ENCODE peak calls at places on chromosomes 1 and 21, in five cellular contexts. E, I, W, M and K are unnamed samples.
A peak's percentile ranks its signal among the peaks of the same experiment; 100 is the strongest.

GRCh38 chr1:163295949-163296348 is 25.8 kb upstream of the NUF2 start:
- DNase-seq in W (no peak), M (no peak), I (no peak), E (no peak), K (no peak)

GRCh38 chr1:214808845-214809460 is 206.0 kb downstream of the CENPF start:
- DNase-seq in I (peak; percentile 22), M (no peak), W (no peak), E (no peak), K (no peak)

GRCh38 chr1:9009438-9010366 is 16.5 kb downstream of the SLC2A7 start:
- DNase-seq in M (peak; percentile 71), E (peak; percentile 60), W (peak; percentile 58), I (no peak), K (no peak)

GRCh38 chr1:70334436-70334835 is 20.1 kb downstream of the ANKRD13C start:
- DNase-seq in W (no peak), I (no peak), M (no peak), E (no peak), K (no peak)

GRCh38 chr21:44516342-44516741 is 23.7 kb downstream of the KRTAP10-1 start:
- DNase-seq in M (no peak), W (no peak), I (no peak), E (no peak), K (no peak)

GRCh38 chr1:89547563-89548485 is 23.2 kb downstream of the LRRC8B start:
- DNase-seq in E (peak; percentile 30), W (no peak), M (no peak), I (peak; percentile 16), K (no peak)

GRCh38 chr1:70288171-70288570 is 66.4 kb downstream of the ANKRD13C start:
- DNase-seq in I (no peak), M (no peak), W (no peak), E (no peak), K (no peak)

GRCh38 chr1:169288011-169288414 is 79.6 kb downstream of the NME7 start:
- DNase-seq in M (no peak), E (no peak), I (peak; percentile 2), W (no peak), K (no peak)

GRCh38 chr1:79043506-79043905 is 37.0 kb upstream of the ADGRL4 start:
- DNase-seq in E (no peak), W (no peak), M (no peak), I (no peak), K (no peak)

GRCh38 chr21:35048183-35048601 is 910 bp downstream of the RUNX1 start:
- DNase-seq in E (peak; percentile 72), I (no peak), W (no peak), M (no peak), K (no peak)

GRCh38 chr1:245512181-245512888 is 357.6 kb downstream of the KIF26B start:
- DNase-seq in E (peak; percentile 69), I (no peak), W (no peak), M (no peak), K (no peak)

GRCh38 chr21:14850394-14850793 is 214.4 kb downstream of the NRIP1 start:
- DNase-seq in W (no peak), M (no peak), E (no peak), I (no peak), K (no peak)

GRCh38 chr1:192270398-192270797 is 46.4 kb upstream of the RGS21 start:
- DNase-seq in M (no peak), W (no peak), I (no peak), E (no peak), K (no peak)

GRCh38 chr1:58465825-58466617 is 80.5 kb downstream of the OMA1 start:
- DNase-seq in M (no peak), I (no peak), W (no peak), E (no peak), K (no peak)

GRCh38 chr1:87242445-87243185 is 86.1 kb upstream of the LMO4 start:
- DNase-seq in W (no peak), E (no peak), I (no peak), M (no peak), K (no peak)

GRCh38 chr1:113123737-113124136 is 50.7 kb downstream of the LRIG2 start:
- DNase-seq in W (no peak), E (no peak), I (no peak), M (no peak), K (no peak)

GRCh38 chr1:69976896-69977295 is 228.5 kb downstream of the LRRC40 start:
- DNase-seq in E (no peak), W (no peak), M (no peak), I (no peak), K (no peak)

GRCh38 chr1:193392686-193393085 is 206.3 kb upstream of the B3GALT2 start:
- DNase-seq in M (no peak), W (no peak), I (no peak), E (no peak), K (no peak)

GRCh38 chr1:109628540-109629321 is 9.1 kb downstream of the AMPD2 start:
- DNase-seq in I (no peak), M (no peak), E (no peak), W (no peak), K (no peak)

GRCh38 chr1:43472087-43472462 is 18.3 kb upstream of the HYI start:
- DNase-seq in W (no peak), I (no peak), E (no peak), M (no peak), K (no peak)

DNA sequence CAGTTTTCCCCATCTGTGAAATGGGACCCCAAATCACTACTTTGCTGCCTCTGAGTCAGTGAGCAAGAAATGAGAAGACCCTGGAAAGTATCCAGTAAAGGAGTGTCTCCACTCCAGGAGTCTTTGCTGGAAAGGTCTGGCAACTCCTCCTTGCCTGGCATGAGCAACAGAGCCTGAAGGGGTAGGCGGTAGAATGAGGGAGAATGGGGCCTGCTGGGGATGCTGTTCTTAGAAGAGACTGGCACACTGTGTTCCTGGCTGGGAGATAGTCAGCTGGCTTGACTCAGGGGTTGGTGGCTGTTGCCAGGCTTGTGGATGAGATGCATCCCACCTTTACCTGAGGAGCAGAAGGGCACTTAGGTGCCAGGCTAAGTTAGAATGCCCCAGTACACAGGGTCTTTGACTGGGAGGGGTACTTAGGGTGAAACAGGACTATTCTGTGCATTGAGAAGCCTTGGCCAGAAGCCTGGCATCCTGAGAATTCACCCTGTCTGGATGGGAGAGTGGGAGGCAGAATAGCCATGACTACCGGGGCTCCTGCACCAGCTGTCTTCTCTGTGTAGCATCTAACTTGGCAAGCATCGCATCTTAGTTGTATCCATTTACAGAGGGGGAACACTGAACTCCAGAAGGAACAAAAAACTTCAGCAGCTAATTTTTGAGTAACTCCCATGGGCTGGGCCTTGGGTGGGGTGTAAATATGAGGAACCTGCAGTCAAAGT is 2.5 kb downstream of the MFSD2A start:
- DNase-seq in M (no peak), I (no peak), W (no peak), E (peak; percentile 10), K (no peak)
- TF ChIP-seq FOXM1 in M (no peak), I (no peak), W (no peak), E (no peak), K (no peak)

GRCh38 chr1:36715797-36716196 is 233.1 kb upstream of the CSF3R start:
- DNase-seq in E (no peak), M (no peak), I (no peak), W (no peak), K (no peak)
- TF ChIP-seq FOXM1 in E (no peak), M (no peak), I (no peak), W (no peak), K (no peak)

GRCh38 chr21:31594279-31594678 is 65.2 kb upstream of the SOD1 start:
- DNase-seq in E (no peak), M (no peak), W (no peak), I (no peak), K (no peak)

GRCh38 chr21:31593161-31593560 is 66.3 kb upstream of the SOD1 start:
- DNase-seq in I (no peak), W (no peak), E (no peak), M (no peak), K (no peak)

GRCh38 chr21:31594726-31595125 is 64.8 kb upstream of the SOD1 start:
- DNase-seq in I (no peak), E (no peak), W (no peak), M (no peak), K (no peak)

GRCh38 chr21:31597683-31598082 is 61.8 kb upstream of the SOD1 start:
- DNase-seq in W (peak; percentile 29), M (peak; percentile 68), E (no peak), I (no peak), K (no peak)

GRCh38 chr21:31596055-31596454 is 63.4 kb upstream of the SOD1 start:
- DNase-seq in E (no peak), W (no peak), I (no peak), M (no peak), K (no peak)
- TF ChIP-seq FOXM1 in E (no peak), W (no peak), I (no peak), M (no peak), K (no peak)

DNA sequence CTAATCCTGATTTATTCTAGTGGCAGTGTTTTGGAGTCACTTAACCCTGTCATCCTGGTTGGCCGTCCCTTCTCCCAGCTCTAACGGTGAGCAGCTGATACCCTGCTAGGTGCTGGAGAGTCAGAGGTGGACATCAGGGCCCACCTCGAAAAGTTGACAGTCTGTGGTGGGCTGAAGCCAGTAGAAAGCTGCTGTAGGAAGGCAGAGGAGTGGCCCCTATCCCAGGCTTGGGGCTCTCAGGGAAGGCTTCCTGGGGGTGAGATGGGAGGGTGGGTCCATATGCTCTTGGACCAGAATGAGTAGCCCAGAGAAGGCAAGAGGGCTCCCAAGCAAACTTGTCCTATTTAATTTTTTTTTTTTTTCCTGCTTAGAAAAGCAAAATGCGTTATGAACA is 475 bp upstream of the RPL5 start:
- DNase-seq in M (no peak), E (peak; percentile 39), W (no peak), I (no peak), K (no peak)
- TF ChIP-seq FOXM1 in M (no peak), E (no peak), W (no peak), I (no peak), K (no peak)

GRCh38 chr1:47978486-47978885 is 18.7 kb downstream of the TRABD2B start:
- DNase-seq in I (no peak), M (no peak), W (no peak), E (no peak), K (no peak)
- TF ChIP-seq FOXM1 in I (no peak), M (no peak), W (no peak), E (no peak), K (no peak)

DNA sequence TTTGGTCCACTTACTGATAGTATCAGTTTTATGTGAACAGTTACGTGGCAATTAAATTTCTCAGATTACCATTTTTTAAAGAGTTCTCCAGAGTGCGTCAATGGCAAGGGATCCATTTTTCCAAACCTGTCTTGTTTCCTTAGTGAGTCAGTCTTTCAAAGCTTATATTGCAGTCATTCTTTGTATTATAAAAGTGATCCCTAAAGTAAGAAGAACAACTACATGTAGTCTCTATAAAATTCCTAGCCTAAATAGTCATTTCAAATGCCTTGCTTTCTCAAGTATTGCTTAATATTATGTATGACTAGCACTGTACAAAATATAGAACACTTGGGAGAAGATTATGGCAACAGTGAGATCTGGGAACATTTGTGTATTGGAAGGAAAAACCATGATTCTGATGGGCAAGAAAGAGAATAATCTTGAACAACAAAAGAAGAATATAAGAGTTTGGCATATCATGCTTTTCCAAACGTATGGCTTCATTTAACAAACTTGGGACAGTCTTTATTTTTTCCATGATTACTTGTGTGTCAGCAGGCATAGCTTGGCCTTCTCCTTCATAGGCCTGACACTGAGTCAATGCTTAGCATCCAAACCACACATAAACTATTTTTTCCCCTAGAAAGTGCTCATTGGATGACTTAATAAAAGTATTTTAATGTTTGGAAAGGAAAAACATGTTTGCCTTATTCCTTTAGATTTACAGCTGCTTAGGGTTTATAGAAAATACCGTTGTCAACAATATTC is 547.4 kb downstream of the LTN1 start:
- DNase-seq in E (no peak), W (no peak), I (no peak), M (no peak), K (no peak)
- TF ChIP-seq FOXM1 in E (no peak), W (no peak), I (no peak), M (no peak), K (no peak)